ENCODE peak calls at places on chromosome 9, in four cellular contexts. One of them, this sample, is unnamed.

GRCh38 chr9:16143310-16143709 is 590.5 kb downstream of the CCDC171 start:
- DNase-seq in activated T-helper 9 cell treated with anti-CD3 and anti-CD28 coated beads, Interleukin-2, amount 50 U/mL, for 16 hours: no peak
- DNase-seq in AG09319: no peak
- DNase-seq in Right ventricle myocardium superior: no peak
- DNase-seq in this sample: no peak

GRCh38 chr9:92534199-92535159 is 1.3 kb downstream of the ECM2 start:
- DNase-seq in activated T-helper 9 cell treated with anti-CD3 and anti-CD28 coated beads, Interleukin-2, amount 50 U/mL, for 16 hours: no peak
- DNase-seq in AG09319: no peak
- DNase-seq in Right ventricle myocardium superior: no peak
- DNase-seq in this sample: no peak

GRCh38 chr9:121836382-121836885 is 185.0 kb downstream of the DAB2IP start:
- DNase-seq in activated T-helper 9 cell treated with anti-CD3 and anti-CD28 coated beads, Interleukin-2, amount 50 U/mL, for 16 hours: no peak
- DNase-seq in AG09319: no peak
- DNase-seq in Right ventricle myocardium superior: no peak
- DNase-seq in this sample: no peak

GRCh38 chr9:6467006-6467625 is 54.1 kb downstream of the UHRF2 start:
- DNase-seq in activated T-helper 9 cell treated with anti-CD3 and anti-CD28 coated beads, Interleukin-2, amount 50 U/mL, for 16 hours: no peak
- DNase-seq in AG09319: no peak
- DNase-seq in Right ventricle myocardium superior: no peak
- DNase-seq in this sample: no peak

GRCh38 chr9:110092792-110093191 is 115.2 kb downstream of the C9orf152 start:
- DNase-seq in activated T-helper 9 cell treated with anti-CD3 and anti-CD28 coated beads, Interleukin-2, amount 50 U/mL, for 16 hours: no peak
- DNase-seq in AG09319: no peak
- DNase-seq in Right ventricle myocardium superior: no peak
- DNase-seq in this sample: no peak

GRCh38 chr9:129012343-129012742 is 15.8 kb downstream of the SH3GLB2 start:
- DNase-seq in activated T-helper 9 cell treated with anti-CD3 and anti-CD28 coated beads, Interleukin-2, amount 50 U/mL, for 16 hours: no peak
- DNase-seq in AG09319: no peak
- DNase-seq in Right ventricle myocardium superior: no peak
- DNase-seq in this sample: no peak

GRCh38 chr9:115327441-115328122 is 209.6 kb upstream of the TNC start:
- DNase-seq in activated T-helper 9 cell treated with anti-CD3 and anti-CD28 coated beads, Interleukin-2, amount 50 U/mL, for 16 hours: no peak
- DNase-seq in AG09319: no peak
- DNase-seq in Right ventricle myocardium superior: no peak
- DNase-seq in this sample: no peak

GRCh38 chr9:71921190-71921814 is 9.9 kb downstream of the C9orf85 start:
- DNase-seq in activated T-helper 9 cell treated with anti-CD3 and anti-CD28 coated beads, Interleukin-2, amount 50 U/mL, for 16 hours: no peak
- DNase-seq in AG09319: no peak
- DNase-seq in Right ventricle myocardium superior: no peak
- DNase-seq in this sample: no peak

GRCh38 chr9:107292811-107293554 is 9.9 kb downstream of the RAD23B start:
- DNase-seq in activated T-helper 9 cell treated with anti-CD3 and anti-CD28 coated beads, Interleukin-2, amount 50 U/mL, for 16 hours: no peak
- DNase-seq in AG09319: no peak
- DNase-seq in Right ventricle myocardium superior: no peak
- DNase-seq in this sample: no peak

GRCh38 chr9:86368871-86369521 is 14.8 kb upstream of the TUT7 start:
- DNase-seq in activated T-helper 9 cell treated with anti-CD3 and anti-CD28 coated beads, Interleukin-2, amount 50 U/mL, for 16 hours: no peak
- DNase-seq in AG09319: peak
- DNase-seq in Right ventricle myocardium superior: no peak
- DNase-seq in this sample: peak

GRCh38 chr9:99181206-99181605 is 40.5 kb downstream of the ALG2 start:
- DNase-seq in activated T-helper 9 cell treated with anti-CD3 and anti-CD28 coated beads, Interleukin-2, amount 50 U/mL, for 16 hours: no peak
- DNase-seq in AG09319: no peak
- DNase-seq in Right ventricle myocardium superior: no peak
- DNase-seq in this sample: no peak

GRCh38 chr9:23825143-23825531 is 903 bp downstream of the ELAVL2 start:
- DNase-seq in activated T-helper 9 cell treated with anti-CD3 and anti-CD28 coated beads, Interleukin-2, amount 50 U/mL, for 16 hours: no peak
- DNase-seq in AG09319: no peak
- DNase-seq in Right ventricle myocardium superior: no peak
- DNase-seq in this sample: no peak

GRCh38 chr9:126682928-126683697 is 69.4 kb downstream of the LMX1B start:
- DNase-seq in activated T-helper 9 cell treated with anti-CD3 and anti-CD28 coated beads, Interleukin-2, amount 50 U/mL, for 16 hours: no peak
- DNase-seq in AG09319: no peak
- DNase-seq in Right ventricle myocardium superior: no peak
- DNase-seq in this sample: no peak

GRCh38 chr9:463455-464125 is 248.9 kb downstream of the DOCK8 start:
- DNase-seq in activated T-helper 9 cell treated with anti-CD3 and anti-CD28 coated beads, Interleukin-2, amount 50 U/mL, for 16 hours: no peak
- DNase-seq in AG09319: no peak
- DNase-seq in Right ventricle myocardium superior: no peak
- DNase-seq in this sample: no peak

GRCh38 chr9:95425910-95426551 is 90.7 kb downstream of the PTCH1 start:
- DNase-seq in activated T-helper 9 cell treated with anti-CD3 and anti-CD28 coated beads, Interleukin-2, amount 50 U/mL, for 16 hours: no peak
- DNase-seq in AG09319: no peak
- DNase-seq in Right ventricle myocardium superior: no peak
- DNase-seq in this sample: no peak

GRCh38 chr9:95443301-95443700 is 73.5 kb downstream of the PTCH1 start:
- DNase-seq in activated T-helper 9 cell treated with anti-CD3 and anti-CD28 coated beads, Interleukin-2, amount 50 U/mL, for 16 hours: no peak
- DNase-seq in AG09319: no peak
- DNase-seq in Right ventricle myocardium superior: no peak
- DNase-seq in this sample: no peak

GRCh38 chr9:97413462-97413861 is 1.6 kb downstream of the TDRD7 start:
- DNase-seq in activated T-helper 9 cell treated with anti-CD3 and anti-CD28 coated beads, Interleukin-2, amount 50 U/mL, for 16 hours: no peak
- DNase-seq in AG09319: no peak
- DNase-seq in Right ventricle myocardium superior: no peak
- DNase-seq in this sample: no peak

GRCh38 chr9:133669402-133669801 is 33.2 kb downstream of the DBH start:
- DNase-seq in activated T-helper 9 cell treated with anti-CD3 and anti-CD28 coated beads, Interleukin-2, amount 50 U/mL, for 16 hours: no peak
- DNase-seq in AG09319: no peak
- DNase-seq in Right ventricle myocardium superior: no peak
- DNase-seq in this sample: no peak

GRCh38 chr9:126564128-126564527 is 49.6 kb upstream of the LMX1B start:
- DNase-seq in activated T-helper 9 cell treated with anti-CD3 and anti-CD28 coated beads, Interleukin-2, amount 50 U/mL, for 16 hours: no peak
- DNase-seq in AG09319: no peak
- DNase-seq in Right ventricle myocardium superior: no peak
- DNase-seq in this sample: no peak

GRCh38 chr9:89993678-89994630 is 389.1 kb downstream of the GADD45G start:
- DNase-seq in activated T-helper 9 cell treated with anti-CD3 and anti-CD28 coated beads, Interleukin-2, amount 50 U/mL, for 16 hours: no peak
- DNase-seq in AG09319: no peak
- DNase-seq in Right ventricle myocardium superior: peak
- DNase-seq in this sample: no peak

GRCh38 chr9:92952861-92953620 is 5.7 kb downstream of the FGD3 start:
- DNase-seq in activated T-helper 9 cell treated with anti-CD3 and anti-CD28 coated beads, Interleukin-2, amount 50 U/mL, for 16 hours: no peak
- DNase-seq in AG09319: no peak
- DNase-seq in Right ventricle myocardium superior: no peak
- DNase-seq in this sample: no peak

GRCh38 chr9:85487872-85488271 is 253.9 kb downstream of the AGTPBP1 start:
- DNase-seq in activated T-helper 9 cell treated with anti-CD3 and anti-CD28 coated beads, Interleukin-2, amount 50 U/mL, for 16 hours: no peak
- DNase-seq in AG09319: no peak
- DNase-seq in Right ventricle myocardium superior: no peak
- DNase-seq in this sample: no peak